ENCODE peak calls at places on chromosomes 1 and 21, in six cellular contexts. One of them, this sample, is unnamed.

GRCh38 chr1:110243581-110243980 is 33.5 kb downstream of the KCNC4 start:
- DNase-seq in neural progenitor cell: peak; percentile 46
- DNase-seq in KG1: no peak
- DNase-seq in pancreas: no peak
- DNase-seq in iPS-NIHi11: no peak
- DNase-seq in HCT116: no peak
- DNase-seq in this sample: no peak

GRCh38 chr1:24639881-24640280 is 3.2 kb upstream of the SRRM1 start:
- DNase-seq in neural progenitor cell: no peak
- DNase-seq in KG1: no peak
- DNase-seq in pancreas: no peak
- DNase-seq in iPS-NIHi11: no peak
- DNase-seq in HCT116: no peak
- DNase-seq in this sample: no peak

GRCh38 chr1:20358761-20359263 is 68.1 kb downstream of the VWA5B1 start:
- DNase-seq in neural progenitor cell: no peak
- DNase-seq in KG1: no peak
- DNase-seq in pancreas: peak; percentile 87
- DNase-seq in iPS-NIHi11: peak; percentile 65
- DNase-seq in HCT116: no peak
- DNase-seq in this sample: no peak

GRCh38 chr1:240719953-240720700 is 108.2 kb upstream of the GREM2 start:
- DNase-seq in neural progenitor cell: peak; percentile 29
- DNase-seq in KG1: no peak
- DNase-seq in pancreas: no peak
- DNase-seq in iPS-NIHi11: no peak
- DNase-seq in HCT116: no peak
- DNase-seq in this sample: no peak

GRCh38 chr1:64242895-64243756 is 39.7 kb downstream of the UBE2U start:
- DNase-seq in neural progenitor cell: peak; percentile 53
- DNase-seq in KG1: peak; percentile 29
- DNase-seq in pancreas: no peak
- DNase-seq in iPS-NIHi11: peak; percentile 46
- DNase-seq in HCT116: peak; percentile 40
- DNase-seq in this sample: peak; percentile 34

GRCh38 chr1:238951809-238952208 is 434.6 kb upstream of the CHRM3 start:
- DNase-seq in neural progenitor cell: peak; percentile 39
- DNase-seq in KG1: peak; percentile 63
- DNase-seq in pancreas: peak; percentile 6
- DNase-seq in iPS-NIHi11: peak; percentile 33
- DNase-seq in HCT116: no peak
- DNase-seq in this sample: no peak

GRCh38 chr1:69688178-69688577 is 120.5 kb downstream of the LRRC7 start:
- DNase-seq in neural progenitor cell: no peak
- DNase-seq in KG1: no peak
- DNase-seq in pancreas: no peak
- DNase-seq in iPS-NIHi11: no peak
- DNase-seq in HCT116: no peak
- DNase-seq in this sample: no peak

GRCh38 chr1:243979396-243979795 is 71.7 kb upstream of the ZBTB18 start:
- DNase-seq in neural progenitor cell: no peak
- DNase-seq in KG1: no peak
- DNase-seq in pancreas: no peak
- DNase-seq in iPS-NIHi11: peak; percentile 17
- DNase-seq in HCT116: no peak
- DNase-seq in this sample: no peak

GRCh38 chr1:61344711-61345110 is 262.4 kb downstream of the NFIA start:
- DNase-seq in neural progenitor cell: no peak
- DNase-seq in KG1: no peak
- DNase-seq in pancreas: no peak
- DNase-seq in iPS-NIHi11: no peak
- DNase-seq in HCT116: no peak
- DNase-seq in this sample: no peak

GRCh38 chr1:91166106-91166712 is 144.4 kb upstream of the ZNF644 start:
- DNase-seq in neural progenitor cell: peak; percentile 87
- DNase-seq in KG1: peak; percentile 42
- DNase-seq in pancreas: peak; percentile 25
- DNase-seq in iPS-NIHi11: peak; percentile 76
- DNase-seq in HCT116: peak; percentile 45
- DNase-seq in this sample: no peak

GRCh38 chr1:221509575-221510360 is 232.1 kb downstream of the DUSP10 start:
- DNase-seq in neural progenitor cell: no peak
- DNase-seq in KG1: no peak
- DNase-seq in pancreas: no peak
- DNase-seq in iPS-NIHi11: no peak
- DNase-seq in HCT116: no peak
- DNase-seq in this sample: no peak

GRCh38 chr1:151008244-151009205 is at the start of gene PRUNE1:
- DNase-seq in neural progenitor cell: peak; percentile 98
- DNase-seq in KG1: peak; percentile 95
- DNase-seq in pancreas: peak; percentile 95
- DNase-seq in iPS-NIHi11: peak; percentile 100
- DNase-seq in HCT116: peak; percentile 94
- DNase-seq in this sample: peak; percentile 92

GRCh38 chr1:203039609-203040517 is 13.6 kb downstream of the PPFIA4 start:
- DNase-seq in neural progenitor cell: peak; percentile 75
- DNase-seq in KG1: no peak
- DNase-seq in pancreas: no peak
- DNase-seq in iPS-NIHi11: peak; percentile 72
- DNase-seq in HCT116: no peak
- DNase-seq in this sample: no peak

GRCh38 chr1:198935371-198935921 is 296.6 kb downstream of the PTPRC start:
- DNase-seq in neural progenitor cell: peak; percentile 9
- DNase-seq in KG1: peak; percentile 27
- DNase-seq in pancreas: peak; percentile 28
- DNase-seq in iPS-NIHi11: peak; percentile 49
- DNase-seq in HCT116: peak; percentile 98
- DNase-seq in this sample: peak; percentile 50

GRCh38 chr1:192186197-192186596 is 27.9 kb downstream of the RGS18 start:
- DNase-seq in neural progenitor cell: no peak
- DNase-seq in KG1: no peak
- DNase-seq in pancreas: no peak
- DNase-seq in iPS-NIHi11: no peak
- DNase-seq in HCT116: no peak
- DNase-seq in this sample: no peak

GRCh38 chr21:41634211-41634694 is 126.3 kb upstream of the TMPRSS2 start:
- DNase-seq in neural progenitor cell: no peak
- DNase-seq in KG1: no peak
- DNase-seq in pancreas: no peak
- DNase-seq in iPS-NIHi11: peak; percentile 54
- DNase-seq in HCT116: no peak
- DNase-seq in this sample: no peak

GRCh38 chr1:41476807-41477361 is 7.6 kb downstream of the EDN2 start:
- DNase-seq in neural progenitor cell: no peak
- DNase-seq in KG1: no peak
- DNase-seq in pancreas: peak; percentile 83
- DNase-seq in iPS-NIHi11: no peak
- DNase-seq in HCT116: no peak
- DNase-seq in this sample: no peak

GRCh38 chr1:158793604-158794003 is 12.6 kb upstream of the OR6N2 start:
- DNase-seq in neural progenitor cell: peak; percentile 41
- DNase-seq in KG1: no peak
- DNase-seq in pancreas: no peak
- DNase-seq in iPS-NIHi11: peak; percentile 27
- DNase-seq in HCT116: no peak
- DNase-seq in this sample: no peak

GRCh38 chr1:164803366-164803765 is 244.4 kb downstream of the PBX1 start:
- DNase-seq in neural progenitor cell: no peak
- DNase-seq in KG1: no peak
- DNase-seq in pancreas: no peak
- DNase-seq in iPS-NIHi11: no peak
- DNase-seq in HCT116: no peak
- DNase-seq in this sample: no peak

GRCh38 chr1:66503841-66504470 is 30.0 kb upstream of the SGIP1 start:
- DNase-seq in neural progenitor cell: peak; percentile 74
- DNase-seq in KG1: peak; percentile 39
- DNase-seq in pancreas: no peak
- DNase-seq in iPS-NIHi11: peak; percentile 46
- DNase-seq in HCT116: peak; percentile 68
- DNase-seq in this sample: no peak

GRCh38 chr1:21899267-21899810 is 37.8 kb downstream of the HSPG2 start:
- DNase-seq in neural progenitor cell: no peak
- DNase-seq in KG1: no peak
- DNase-seq in pancreas: no peak
- DNase-seq in iPS-NIHi11: no peak
- DNase-seq in HCT116: no peak
- DNase-seq in this sample: no peak

GRCh38 chr1:46173361-46173856 is 1.5 kb upstream of the TSPAN1 start:
- DNase-seq in neural progenitor cell: no peak
- DNase-seq in KG1: no peak
- DNase-seq in pancreas: no peak
- DNase-seq in iPS-NIHi11: no peak
- DNase-seq in HCT116: no peak
- DNase-seq in this sample: no peak

GRCh38 chr1:208013210-208013609 is 102.3 kb upstream of the CD34 start:
- DNase-seq in neural progenitor cell: no peak
- DNase-seq in KG1: no peak
- DNase-seq in pancreas: no peak
- DNase-seq in iPS-NIHi11: no peak
- DNase-seq in HCT116: no peak
- DNase-seq in this sample: no peak

GRCh38 chr1:38686306-38687255 is 173.0 kb downstream of the RRAGC start:
- DNase-seq in neural progenitor cell: no peak
- DNase-seq in KG1: no peak
- DNase-seq in pancreas: no peak
- DNase-seq in iPS-NIHi11: no peak
- DNase-seq in HCT116: no peak
- DNase-seq in this sample: no peak

GRCh38 chr1:227890451-227891222 is 57.1 kb downstream of the WNT9A start:
- DNase-seq in neural progenitor cell: no peak
- DNase-seq in KG1: no peak
- DNase-seq in pancreas: no peak
- DNase-seq in iPS-NIHi11: no peak
- DNase-seq in HCT116: no peak
- DNase-seq in this sample: no peak

GRCh38 chr1:24978383-24979032 is 48.4 kb upstream of the RUNX3 start:
- DNase-seq in neural progenitor cell: no peak
- DNase-seq in KG1: peak; percentile 15
- DNase-seq in pancreas: no peak
- DNase-seq in iPS-NIHi11: no peak
- DNase-seq in HCT116: no peak
- DNase-seq in this sample: no peak

GRCh38 chr1:58395355-58395754 is 151.2 kb downstream of the OMA1 start:
- DNase-seq in neural progenitor cell: no peak
- DNase-seq in KG1: no peak
- DNase-seq in pancreas: no peak
- DNase-seq in iPS-NIHi11: no peak
- DNase-seq in HCT116: peak; percentile 34
- DNase-seq in this sample: no peak

GRCh38 chr1:197862221-197862620 is 40.2 kb upstream of the C1orf53 start:
- DNase-seq in neural progenitor cell: no peak
- DNase-seq in KG1: no peak
- DNase-seq in pancreas: no peak
- DNase-seq in iPS-NIHi11: no peak
- DNase-seq in HCT116: no peak
- DNase-seq in this sample: no peak

GRCh38 chr1:113980120-113980519 is 846 bp downstream of the OLFML3 start:
- DNase-seq in neural progenitor cell: no peak
- DNase-seq in KG1: no peak
- DNase-seq in pancreas: no peak
- DNase-seq in iPS-NIHi11: no peak
- DNase-seq in HCT116: no peak
- DNase-seq in this sample: no peak

GRCh38 chr1:30844631-30845030 is 63.9 kb downstream of the SDC3 start:
- DNase-seq in neural progenitor cell: peak; percentile 82
- DNase-seq in KG1: no peak
- DNase-seq in pancreas: no peak
- DNase-seq in iPS-NIHi11: peak; percentile 47
- DNase-seq in HCT116: no peak
- DNase-seq in this sample: no peak

GRCh38 chr1:28737245-28738137 is 751 bp downstream of the YTHDF2 start:
- DNase-seq in neural progenitor cell: peak; percentile 82
- DNase-seq in KG1: no peak
- DNase-seq in pancreas: peak; percentile 32
- DNase-seq in iPS-NIHi11: peak; percentile 86
- DNase-seq in HCT116: peak; percentile 27
- DNase-seq in this sample: peak; percentile 23